ENCODE peak calls at places on chromosomes 1 and 21, in seven cellular contexts. T, F, Q, U, B, M and L are unnamed samples.

GRCh38 chr1:151539321-151540020 is 638 bp upstream of the TUFT1 start:
- DNase-seq in B (peak; percentile 89), U (peak; percentile 26), F (no peak), Q (no peak), T (peak; percentile 95), M (peak; percentile 83), L (peak; percentile 90)

GRCh38 chr1:55217226-55217996 is 2.2 kb upstream of the USP24 start:
- DNase-seq in F (no peak), B (peak; percentile 58), Q (no peak), T (no peak), U (no peak), M (no peak), L (no peak)

GRCh38 chr21:34649400-34649799 is 19.4 kb upstream of the CLIC6 start:
- DNase-seq in T (no peak), U (no peak), F (no peak), Q (no peak), M (no peak), B (no peak), L (no peak)

GRCh38 chr1:239426821-239427495 is 40.6 kb downstream of the CHRM3 start:
- DNase-seq in Q (no peak), U (no peak), M (no peak), B (no peak), F (no peak), T (no peak), L (no peak)

GRCh38 chr1:41920658-41921057 is 1.9 kb upstream of the HIVEP3 start:
- DNase-seq in Q (no peak), M (no peak), T (no peak), B (no peak), F (no peak), U (no peak), L (no peak)

GRCh38 chr1:75203415-75204277 is 69.5 kb downstream of the LHX8 start:
- DNase-seq in T (peak; percentile 54), M (peak; percentile 40), B (peak; percentile 43), F (no peak), U (peak; percentile 4), Q (peak; percentile 33), L (peak; percentile 62)

GRCh38 chr1:93746423-93746822 is 64.8 kb upstream of the BCAR3 start:
- DNase-seq in Q (no peak), U (no peak), F (no peak), B (no peak), M (no peak), T (no peak), L (no peak)

GRCh38 chr1:64624446-64624766 is 120.5 kb upstream of the RAVER2 start:
- DNase-seq in F (no peak), U (no peak), B (no peak), T (no peak), Q (peak; percentile 16), M (no peak), L (no peak)

GRCh38 chr21:16605588-16605987 is 875.8 kb downstream of the USP25 start:
- DNase-seq in F (no peak), U (no peak), B (no peak), M (no peak), Q (peak; percentile 56), T (no peak), L (no peak)

GRCh38 chr1:210900079-210900478 is 233.9 kb downstream of the KCNH1 start:
- DNase-seq in Q (no peak), T (no peak), U (no peak), M (no peak), B (no peak), F (no peak), L (no peak)

GRCh38 chr1:110291241-110292030 is 47.7 kb upstream of the RBM15 start:
- DNase-seq in Q (no peak), U (no peak), F (no peak), T (no peak), B (no peak), M (no peak), L (no peak)

GRCh38 chr21:42572906-42573495 is 59.3 kb downstream of the SLC37A1 start:
- DNase-seq in U (no peak), Q (no peak), B (no peak), M (no peak), T (no peak), F (no peak), L (no peak)

GRCh38 chr1:39508266-39508665 is 16.8 kb downstream of the BMP8A start:
- DNase-seq in M (no peak), Q (no peak), F (no peak), T (no peak), B (no peak), U (no peak), L (no peak)

GRCh38 chr1:186888367-186888766 is 59.6 kb downstream of the PLA2G4A start:
- DNase-seq in U (no peak), Q (no peak), M (no peak), B (no peak), F (no peak), T (no peak), L (no peak)

GRCh38 chr1:156926175-156926574 is 5.7 kb downstream of the LRRC71 start:
- DNase-seq in M (no peak), U (no peak), F (no peak), T (peak; percentile 86), B (peak; percentile 76), Q (peak; percentile 78), L (no peak)

GRCh38 chr1:68213843-68214242 is 18.5 kb downstream of the WLS start:
- DNase-seq in B (no peak), Q (peak; percentile 22), F (no peak), U (no peak), M (peak; percentile 3), T (no peak), L (no peak)

GRCh38 chr1:243336163-243336562 is 80.3 kb downstream of the SDCCAG8 start:
- DNase-seq in M (no peak), B (no peak), T (no peak), U (no peak), Q (no peak), F (no peak), L (no peak)
- H3K36me3 ChIP-seq in M (no peaks in the 10 kb centered on the region), B (peaks cover 4% of the 10 kb centered on the region), T (no peaks in the 10 kb centered on the region), U (no peaks in the 10 kb centered on the region), Q (peaks cover 35% of the 10 kb centered on the region), F (no peaks in the 10 kb centered on the region), L (no peaks in the 10 kb centered on the region)

GRCh38 chr1:227632325-227632724 is 69.0 kb downstream of the ZNF678 start:
- DNase-seq in T (no peak), U (no peak), Q (no peak), F (no peak), B (no peak), M (no peak), L (no peak)

GRCh38 chr1:227635596-227635995 is 72.2 kb downstream of the ZNF678 start:
- DNase-seq in Q (no peak), F (no peak), M (no peak), B (no peak), U (no peak), T (no peak), L (no peak)
- H3K9me3 ChIP-seq in Q (no peaks in the 10 kb centered on the region), F (peaks cover 35% of the 10 kb centered on the region), M (peaks cover 100% of the 10 kb centered on the region), B (peaks cover 4% of the 10 kb centered on the region), U (peaks cover 26% of the 10 kb centered on the region), T (peaks cover 10% of the 10 kb centered on the region), L (peaks cover 30% of the 10 kb centered on the region)

DNA sequence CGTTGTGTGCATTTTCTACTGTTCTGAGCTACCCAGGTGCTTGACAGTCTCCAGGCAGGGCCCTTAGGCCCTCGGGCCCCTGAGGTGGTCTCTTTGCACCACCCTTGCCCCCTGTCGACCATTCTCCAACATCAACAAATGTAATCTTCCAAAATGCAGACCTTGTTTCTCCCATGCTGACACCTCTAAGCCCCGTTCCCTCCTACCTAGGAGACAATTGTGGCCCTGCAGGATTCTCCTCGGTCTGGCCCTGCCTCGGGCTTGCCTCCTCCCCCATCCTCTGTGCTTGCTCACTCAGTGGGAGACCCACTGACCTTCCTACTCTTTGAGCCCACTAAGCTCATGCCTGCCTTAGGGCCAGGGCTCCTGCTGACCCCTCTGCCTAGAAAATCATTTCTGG is 104.2 kb upstream of the TARDBP start:
- DNase-seq in F (no peak), T (no peak), Q (no peak), B (no peak), M (no peak), U (no peak), L (no peak)
- TF ChIP-seq SIN3A in F (no peak), T (no peak), Q (no peak), B (no peak), M (no peak), U (no peak), L (no peak)

GRCh38 chr1:229470406-229471043 is 36.6 kb upstream of the ACTA1 start:
- DNase-seq in M (no peak), U (no peak), B (no peak), T (no peak), Q (no peak), F (no peak), L (no peak)
- H3K36me3 ChIP-seq in M (peaks cover 57% of the 10 kb centered on the region), U (peaks cover 8% of the 10 kb centered on the region), B (peaks cover 90% of the 10 kb centered on the region), T (peaks cover 16% of the 10 kb centered on the region), Q (peaks cover 53% of the 10 kb centered on the region), F (peaks cover 25% of the 10 kb centered on the region), L (peaks cover 3% of the 10 kb centered on the region)

GRCh38 chr1:4064150-4064889 is 164.2 kb upstream of the C1orf174 start:
- DNase-seq in Q (no peak), F (no peak), T (no peak), U (no peak), B (no peak), M (no peak), L (no peak)

GRCh38 chr1:4063516-4063915 is 163.4 kb upstream of the C1orf174 start:
- DNase-seq in M (no peak), T (no peak), B (no peak), U (no peak), F (no peak), Q (no peak), L (no peak)

GRCh38 chr1:4062041-4062440 is 162.0 kb upstream of the C1orf174 start:
- DNase-seq in Q (no peak), U (no peak), T (no peak), M (no peak), B (no peak), F (no peak), L (no peak)

GRCh38 chr1:4062560-4062959 is 162.5 kb upstream of the C1orf174 start:
- DNase-seq in Q (no peak), F (no peak), B (no peak), T (no peak), U (no peak), M (no peak), L (no peak)

GRCh38 chr1:4062992-4063391 is 162.9 kb upstream of the C1orf174 start:
- DNase-seq in M (no peak), U (no peak), T (no peak), Q (no peak), B (no peak), F (no peak), L (no peak)
- H3K9me3 ChIP-seq in M (peaks cover 22% of the 10 kb centered on the region), U (no peaks in the 10 kb centered on the region), T (no peaks in the 10 kb centered on the region), Q (no peaks in the 10 kb centered on the region), B (peaks cover 2% of the 10 kb centered on the region), F (peaks cover 12% of the 10 kb centered on the region), L (no peaks in the 10 kb centered on the region)